ENCODE peak calls at places on chromosomes 1 and 21, in five cellular contexts. Y is brain microvascular endothelial cell; I is A549; M is PC-9; A is CD8-positive, alpha-beta memory T cell. J is an unnamed sample.

GRCh38 chr1:221816899-221817298 is 75.0 kb upstream of the DUSP10 start:
- DNase-seq in Y (peak; percentile 87), I (no peak), M (no peak), A (no peak), J (peak; percentile 91)

GRCh38 chr1:172338295-172338735 is 82.2 kb upstream of the C1orf105 start:
- DNase-seq in Y (no peak), I (no peak), M (no peak), A (no peak), J (no peak)

GRCh38 chr1:55284856-55285255 is 69.7 kb upstream of the USP24 start:
- DNase-seq in Y (peak; percentile 43), I (peak; percentile 15), M (peak; percentile 41), A (no peak), J (peak; percentile 67)

GRCh38 chr1:55067022-55067781 is 27.9 kb downstream of the PCSK9 start:
- DNase-seq in Y (no peak), I (no peak), M (no peak), A (no peak), J (no peak)

GRCh38 chr1:160307455-160307854 is 22.5 kb upstream of the PEX19 start:
- DNase-seq in Y (no peak), I (no peak), M (no peak), A (no peak), J (no peak)

GRCh38 chr1:154810571-154810970 is 59.5 kb downstream of the KCNN3 start:
- DNase-seq in Y (no peak), I (no peak), M (no peak), A (no peak), J (no peak)

GRCh38 chr1:159936284-159936904 is 9.0 kb downstream of the IGSF9 start:
- DNase-seq in Y (no peak), I (peak; percentile 84), M (peak; percentile 82), A (peak; percentile 79), J (peak; percentile 93)

GRCh38 chr1:245160288-245160687 is 5.5 kb downstream of the KIF26B start:
- DNase-seq in Y (no peak), I (no peak), M (no peak), A (no peak), J (no peak)

GRCh38 chr21:27406297-27407009 is 439.6 kb upstream of the ADAMTS5 start:
- DNase-seq in Y (no peak), I (no peak), M (no peak), A (no peak), J (no peak)

GRCh38 chr1:170663441-170664282 is at the start of gene PRRX1:
- DNase-seq in Y (peak; percentile 23), I (no peak), M (no peak), A (no peak), J (no peak)

GRCh38 chr21:16308269-16308668 is 578.5 kb downstream of the USP25 start:
- DNase-seq in Y (no peak), I (no peak), M (no peak), A (no peak), J (no peak)

GRCh38 chr1:15351301-15351700 is 58.4 kb upstream of the EFHD2 start:
- DNase-seq in Y (no peak), I (no peak), M (no peak), A (no peak), J (no peak)

GRCh38 chr1:53608676-53609075 is 130.3 kb downstream of the GLIS1 start:
- DNase-seq in Y (no peak), I (no peak), M (no peak), A (no peak), J (no peak)

GRCh38 chr1:107076846-107077245 is 20.4 kb downstream of the PRMT6 start:
- DNase-seq in Y (no peak), I (no peak), M (peak; percentile 18), A (no peak), J (peak; percentile 97)

GRCh38 chr1:2259668-2260392 is 31.7 kb downstream of the SKI start:
- DNase-seq in Y (no peak), I (no peak), M (no peak), A (no peak), J (no peak)

GRCh38 chr1:58528518-58528917 is 18.0 kb downstream of the OMA1 start:
- DNase-seq in Y (peak; percentile 42), I (no peak), M (no peak), A (no peak), J (peak; percentile 26)

GRCh38 chr1:83901547-83902155 is 97.3 kb downstream of the TTLL7 start:
- DNase-seq in Y (peak; percentile 82), I (peak; percentile 14), M (peak; percentile 15), A (no peak), J (peak; percentile 97)

GRCh38 chr1:23995431-23995837 is 15.3 kb upstream of the SRSF10 start:
- DNase-seq in Y (peak; percentile 26), I (no peak), M (no peak), A (no peak), J (no peak)

GRCh38 chr1:95311006-95311405 is 77.0 kb downstream of the RWDD3 start:
- DNase-seq in Y (no peak), I (no peak), M (no peak), A (no peak), J (peak; percentile 47)

GRCh38 chr1:22350987-22351756 is 100.5 kb upstream of the ZBTB40 start:
- DNase-seq in Y (no peak), I (no peak), M (no peak), A (no peak), J (no peak)

GRCh38 chr1:228099331-228099732 is 3.8 kb downstream of the C1orf35 start:
- DNase-seq in Y (no peak), I (no peak), M (no peak), A (no peak), J (no peak)

GRCh38 chr1:232553050-232553754 is 76.7 kb downstream of the SIPA1L2 start:
- DNase-seq in Y (peak; percentile 31), I (no peak), M (no peak), A (no peak), J (no peak)

GRCh38 chr1:61539720-61540462 is 185.1 kb downstream of the TM2D1 start:
- DNase-seq in Y (no peak), I (no peak), M (no peak), A (no peak), J (peak; percentile 95)

GRCh38 chr1:2300851-2301606 is 72.9 kb downstream of the SKI start:
- DNase-seq in Y (peak; percentile 60), I (no peak), M (no peak), A (peak; percentile 92), J (no peak)

GRCh38 chr1:243474384-243474851 is 218.6 kb downstream of the SDCCAG8 start:
- DNase-seq in Y (no peak), I (no peak), M (no peak), A (no peak), J (no peak)

GRCh38 chr21:25402134-25402957 is 204.9 kb downstream of the MRPL39 start:
- DNase-seq in Y (no peak), I (no peak), M (no peak), A (no peak), J (no peak)

GRCh38 chr1:193013005-193013404 is 46.2 kb downstream of the UCHL5 start:
- DNase-seq in Y (peak; percentile 18), I (no peak), M (no peak), A (no peak), J (no peak)

GRCh38 chr1:194358208-194358581 is 1171.8 kb upstream of the B3GALT2 start:
- DNase-seq in Y (no peak), I (no peak), M (no peak), A (no peak), J (no peak)

GRCh38 chr1:201350361-201350725 is 27.1 kb downstream of the TNNT2 start:
- DNase-seq in Y (no peak), I (no peak), M (no peak), A (no peak), J (no peak)

GRCh38 chr1:184792450-184792969 is 37.9 kb upstream of the EDEM3 start:
- DNase-seq in Y (peak; percentile 95), I (peak; percentile 49), M (peak; percentile 16), A (no peak), J (peak; percentile 93)

GRCh38 chr1:183039330-183039729 is 16.1 kb downstream of the LAMC1 start:
- DNase-seq in Y (no peak), I (no peak), M (no peak), A (no peak), J (no peak)

GRCh38 chr1:11804666-11805453 is 904 bp downstream of the MTHFR start:
- DNase-seq in Y (peak; percentile 20), I (no peak), M (no peak), A (no peak), J (peak; percentile 12)

GRCh38 chr1:162639718-162640117 is 7.5 kb downstream of the DDR2 start:
- DNase-seq in Y (no peak), I (no peak), M (no peak), A (no peak), J (no peak)

GRCh38 chr1:92487078-92487605 is 417 bp upstream of the GFI1 start:
- DNase-seq in Y (no peak), I (no peak), M (no peak), A (no peak), J (no peak)

GRCh38 chr1:109201123-109201703 is 12.5 kb upstream of the SARS1 start:
- DNase-seq in Y (peak; percentile 95), I (peak; percentile 36), M (peak; percentile 49), A (no peak), J (peak; percentile 87)

GRCh38 chr1:109197163-109198042 is 16.3 kb upstream of the SARS1 start:
- DNase-seq in Y (peak; percentile 99), I (peak; percentile 85), M (peak; percentile 81), A (no peak), J (peak; percentile 98)

GRCh38 chr1:109199710-109200109 is 14.0 kb upstream of the SARS1 start:
- DNase-seq in Y (no peak), I (no peak), M (no peak), A (no peak), J (no peak)

GRCh38 chr1:109198745-109199144 is 15.0 kb upstream of the SARS1 start:
- DNase-seq in Y (peak; percentile 57), I (no peak), M (no peak), A (no peak), J (no peak)

GRCh38 chr1:109198043-109198695 is 15.5 kb upstream of the SARS1 start:
- DNase-seq in Y (peak; percentile 77), I (peak; percentile 51), M (peak; percentile 31), A (no peak), J (peak; percentile 76)
- H3K27ac ChIP-seq in Y (peak overlapping the region; percentile 70), I (peak overlapping the region; percentile 85), M (peak overlapping the region; percentile 89), A (no peak overlapping the region), J (peak overlapping the region; percentile 68)

GRCh38 chr1:27418326-27418761 is 25.9 kb downstream of the GPR3 start:
- DNase-seq in Y (peak; percentile 94), I (peak; percentile 46), M (peak; percentile 46), A (no peak), J (peak; percentile 71)
- H3K27ac ChIP-seq in Y (peak overlapping the region; percentile 81), I (peak overlapping the region; percentile 72), M (no peak overlapping the region), A (peak overlapping the region; percentile 5), J (peak overlapping the region; percentile 70)

GRCh38 chr21:38953516-38953915 is 147.8 kb downstream of the ETS2 start:
- DNase-seq in Y (no peak), I (no peak), M (no peak), A (no peak), J (no peak)

GRCh38 chr21:38952890-38953289 is 147.2 kb downstream of the ETS2 start:
- DNase-seq in Y (no peak), I (no peak), M (no peak), A (no peak), J (no peak)

GRCh38 chr21:38955495-38955894 is 149.8 kb downstream of the ETS2 start:
- DNase-seq in Y (peak; percentile 76), I (no peak), M (no peak), A (no peak), J (peak; percentile 37)

GRCh38 chr21:38956006-38956405 is 150.3 kb downstream of the ETS2 start:
- DNase-seq in Y (no peak), I (no peak), M (no peak), A (no peak), J (no peak)

GRCh38 chr21:38954450-38955059 is 148.8 kb downstream of the ETS2 start:
- DNase-seq in Y (no peak), I (no peak), M (no peak), A (no peak), J (no peak)
- H3K27ac ChIP-seq in Y (no peak overlapping the region), I (no peak overlapping the region), M (no peak overlapping the region), A (no peak overlapping the region), J (no peak overlapping the region)

GRCh38 chr1:74799119-74799518 is 66.2 kb downstream of the TYW3 start:
- DNase-seq in Y (no peak), I (no peak), M (no peak), A (no peak), J (no peak)
- H3K27ac ChIP-seq in Y (no peak overlapping the region), I (no peak overlapping the region), M (no peak overlapping the region), A (no peak overlapping the region), J (no peak overlapping the region)